ENCODE peak calls at places on chromosomes 16 and 17, in four cellular contexts. J is RPMI8226, E is amniotic stem cell, Z is WTC11. U is an unnamed sample.

GRCh38 chr16:17286443-17286842 is 184.3 kb downstream of the XYLT1 start:
- DNase-seq in J (no peak), E (no peak), Z (no peak), U (no peak)

GRCh38 chr16:87000007-87000406 is 317.2 kb downstream of the C16orf95 start:
- DNase-seq in J (no peak), E (no peak), Z (no peak), U (no peak)

GRCh38 chr17:54505404-54505803 is 395.2 kb upstream of the TOM1L1 start:
- DNase-seq in J (no peak), E (no peak), Z (no peak), U (no peak)

GRCh38 chr17:39015546-39015935 is 48.3 kb upstream of the FBXO47 start:
- DNase-seq in J (no peak), E (no peak), Z (no peak), U (no peak)

GRCh38 chr17:39364236-39365025 is 37.0 kb downstream of the FBXL20 start:
- DNase-seq in J (no peak), E (no peak), Z (no peak), U (no peak)

GRCh38 chr16:1563786-1564185 is 30.3 kb downstream of the TMEM204 start:
- DNase-seq in J (no peak), E (no peak), Z (no peak), U (no peak)

GRCh38 chr16:66207139-66207863 is 159.2 kb upstream of the CDH5 start:
- DNase-seq in J (peak), E (no peak), Z (no peak), U (no peak)

GRCh38 chr16:77584205-77584859 is 138.0 kb upstream of the NUDT7 start:
- DNase-seq in J (peak), E (peak), Z (peak), U (no peak)

GRCh38 chr17:72886622-72887021 is 205.9 kb downstream of the SLC39A11 start:
- DNase-seq in J (no peak), E (no peak), Z (no peak), U (no peak)

GRCh38 chr17:64148699-64149098 is 18.8 kb upstream of the ERN1 start:
- DNase-seq in J (peak), E (no peak), Z (no peak), U (no peak)

GRCh38 chr16:11629071-11630030 is 38.9 kb upstream of the SNN start:
- DNase-seq in J (peak), E (no peak), Z (no peak), U (no peak)

GRCh38 chr16:4392382-4393242 is 21.0 kb downstream of the VASN start:
- DNase-seq in J (no peak), E (peak), Z (peak), U (no peak)

GRCh38 chr17:76578376-76578775 is 7.3 kb downstream of the ST6GALNAC2 start:
- DNase-seq in J (no peak), E (no peak), Z (no peak), U (no peak)

GRCh38 chr16:3235856-3236669 is 1.1 kb upstream of the ZNF200 start:
- DNase-seq in J (no peak), E (no peak), Z (peak), U (peak)

GRCh38 chr16:46757339-46758050 is 9.4 kb upstream of the MYLK3 start:
- DNase-seq in J (no peak), E (no peak), Z (no peak), U (no peak)

GRCh38 chr17:48671697-48672171 is 45.6 kb upstream of the HOXB9 start:
- DNase-seq in J (peak), E (peak), Z (peak), U (peak)

GRCh38 chr16:57994778-57995177 is 5.7 kb downstream of the ZNF319 start:
- DNase-seq in J (peak), E (no peak), Z (peak), U (no peak)

GRCh38 chr17:55442953-55443683 is 21.5 kb upstream of the MMD start:
- DNase-seq in J (no peak), E (no peak), Z (no peak), U (no peak)

GRCh38 chr16:1786242-1787055 is 3.7 kb downstream of the NUBP2 start:
- DNase-seq in J (no peak), E (no peak), Z (peak), U (peak)

GRCh38 chr17:38427160-38427949 is 909 bp upstream of the ARHGAP23 start:
- DNase-seq in J (no peak), E (no peak), Z (no peak), U (no peak)

GRCh38 chr16:371729-372521 is 1.6 kb upstream of the MRPL28 start:
- DNase-seq in J (no peak), E (no peak), Z (no peak), U (no peak)

GRCh38 chr16:4733747-4734062 is 366 bp downstream of the ANKS3 start:
- DNase-seq in J (no peak), E (no peak), Z (no peak), U (peak)

GRCh38 chr17:64357191-64357981 is 33.3 kb downstream of the PECAM1 start:
- DNase-seq in J (peak), E (peak), Z (no peak), U (peak)

GRCh38 chr17:31048780-31049179 is 46.0 kb upstream of the NF1 start:
- DNase-seq in J (no peak), E (no peak), Z (no peak), U (no peak)

U was measured in sciatic nerve.